ENCODE peak calls at places on chromosomes 12 and 14, in eight cellular contexts. One of them, this sample, is unnamed.

GRCh38 chr14:77707355-77707723 is 484 bp downstream of the ALKBH1 start:
- DNase-seq in activated T-cell treated with anti-CD3 and anti-CD28 coated beads for 1 hour: peak
- DNase-seq in H7: peak
- DNase-seq in frontal cortex: peak
- DNase-seq in M059J: peak
- DNase-seq in CD8-positive, alpha-beta T cell: no peak
- DNase-seq in stimulated activated CD4-positive, alpha-beta T cell treated with anti-CD3 and anti-CD28 coated beads, Interleukin-2, amount 100 ng/mL, for 24 hours: no peak
- DNase-seq in Karpas-422: peak
- DNase-seq in this sample: peak

GRCh38 chr12:116160196-116160595 is 117.3 kb downstream of the MED13L start:
- DNase-seq in activated T-cell treated with anti-CD3 and anti-CD28 coated beads for 1 hour: no peak
- DNase-seq in H7: no peak
- DNase-seq in frontal cortex: no peak
- DNase-seq in M059J: peak
- DNase-seq in CD8-positive, alpha-beta T cell: no peak
- DNase-seq in stimulated activated CD4-positive, alpha-beta T cell treated with anti-CD3 and anti-CD28 coated beads, Interleukin-2, amount 100 ng/mL, for 24 hours: no peak
- DNase-seq in Karpas-422: no peak
- DNase-seq in this sample: no peak

GRCh38 chr14:39376671-39377403 is 55.4 kb downstream of the FBXO33 start:
- DNase-seq in activated T-cell treated with anti-CD3 and anti-CD28 coated beads for 1 hour: no peak
- DNase-seq in H7: no peak
- DNase-seq in frontal cortex: no peak
- DNase-seq in M059J: peak
- DNase-seq in CD8-positive, alpha-beta T cell: no peak
- DNase-seq in stimulated activated CD4-positive, alpha-beta T cell treated with anti-CD3 and anti-CD28 coated beads, Interleukin-2, amount 100 ng/mL, for 24 hours: no peak
- DNase-seq in Karpas-422: no peak
- DNase-seq in this sample: no peak

GRCh38 chr12:52506858-52507715 is 13.1 kb downstream of the KRT5 start:
- DNase-seq in activated T-cell treated with anti-CD3 and anti-CD28 coated beads for 1 hour: no peak
- DNase-seq in H7: peak
- DNase-seq in frontal cortex: no peak
- DNase-seq in M059J: peak
- DNase-seq in CD8-positive, alpha-beta T cell: no peak
- DNase-seq in stimulated activated CD4-positive, alpha-beta T cell treated with anti-CD3 and anti-CD28 coated beads, Interleukin-2, amount 100 ng/mL, for 24 hours: no peak
- DNase-seq in Karpas-422: peak
- DNase-seq in this sample: no peak

GRCh38 chr12:62267490-62267889 is 7.3 kb downstream of the USP15 start:
- DNase-seq in activated T-cell treated with anti-CD3 and anti-CD28 coated beads for 1 hour: no peak
- DNase-seq in H7: no peak
- DNase-seq in frontal cortex: no peak
- DNase-seq in M059J: no peak
- DNase-seq in CD8-positive, alpha-beta T cell: no peak
- DNase-seq in stimulated activated CD4-positive, alpha-beta T cell treated with anti-CD3 and anti-CD28 coated beads, Interleukin-2, amount 100 ng/mL, for 24 hours: no peak
- DNase-seq in Karpas-422: no peak
- DNase-seq in this sample: no peak

GRCh38 chr12:101697197-101697929 is at the start of gene CHPT1:
- DNase-seq in activated T-cell treated with anti-CD3 and anti-CD28 coated beads for 1 hour: peak
- DNase-seq in H7: peak
- DNase-seq in frontal cortex: peak
- DNase-seq in M059J: peak
- DNase-seq in CD8-positive, alpha-beta T cell: peak
- DNase-seq in stimulated activated CD4-positive, alpha-beta T cell treated with anti-CD3 and anti-CD28 coated beads, Interleukin-2, amount 100 ng/mL, for 24 hours: peak
- DNase-seq in Karpas-422: no peak
- DNase-seq in this sample: peak

GRCh38 chr12:103647267-103647666 is 60.2 kb downstream of the STAB2 start:
- DNase-seq in activated T-cell treated with anti-CD3 and anti-CD28 coated beads for 1 hour: no peak
- DNase-seq in H7: no peak
- DNase-seq in frontal cortex: peak
- DNase-seq in M059J: peak
- DNase-seq in CD8-positive, alpha-beta T cell: no peak
- DNase-seq in stimulated activated CD4-positive, alpha-beta T cell treated with anti-CD3 and anti-CD28 coated beads, Interleukin-2, amount 100 ng/mL, for 24 hours: no peak
- DNase-seq in Karpas-422: no peak
- DNase-seq in this sample: no peak

GRCh38 chr12:95216704-95217376 is 427 bp downstream of the FGD6 start:
- DNase-seq in activated T-cell treated with anti-CD3 and anti-CD28 coated beads for 1 hour: no peak
- DNase-seq in H7: no peak
- DNase-seq in frontal cortex: no peak
- DNase-seq in M059J: peak
- DNase-seq in CD8-positive, alpha-beta T cell: no peak
- DNase-seq in stimulated activated CD4-positive, alpha-beta T cell treated with anti-CD3 and anti-CD28 coated beads, Interleukin-2, amount 100 ng/mL, for 24 hours: no peak
- DNase-seq in Karpas-422: peak
- DNase-seq in this sample: no peak

GRCh38 chr14:105860615-105861580 is 334.5 kb downstream of the TMEM121 start:
- DNase-seq in activated T-cell treated with anti-CD3 and anti-CD28 coated beads for 1 hour: no peak
- DNase-seq in H7: no peak
- DNase-seq in frontal cortex: no peak
- DNase-seq in M059J: no peak
- DNase-seq in CD8-positive, alpha-beta T cell: no peak
- DNase-seq in stimulated activated CD4-positive, alpha-beta T cell treated with anti-CD3 and anti-CD28 coated beads, Interleukin-2, amount 100 ng/mL, for 24 hours: no peak
- DNase-seq in Karpas-422: peak
- DNase-seq in this sample: no peak

GRCh38 chr12:56590237-56590830 is 39.8 kb downstream of the BAZ2A start:
- DNase-seq in activated T-cell treated with anti-CD3 and anti-CD28 coated beads for 1 hour: no peak
- DNase-seq in H7: peak
- DNase-seq in frontal cortex: no peak
- DNase-seq in M059J: peak
- DNase-seq in CD8-positive, alpha-beta T cell: no peak
- DNase-seq in stimulated activated CD4-positive, alpha-beta T cell treated with anti-CD3 and anti-CD28 coated beads, Interleukin-2, amount 100 ng/mL, for 24 hours: no peak
- DNase-seq in Karpas-422: peak
- DNase-seq in this sample: no peak

GRCh38 chr14:69685716-69686115 is 74.3 kb downstream of the SUSD6 start:
- DNase-seq in activated T-cell treated with anti-CD3 and anti-CD28 coated beads for 1 hour: no peak
- DNase-seq in H7: no peak
- DNase-seq in frontal cortex: no peak
- DNase-seq in M059J: peak
- DNase-seq in CD8-positive, alpha-beta T cell: no peak
- DNase-seq in stimulated activated CD4-positive, alpha-beta T cell treated with anti-CD3 and anti-CD28 coated beads, Interleukin-2, amount 100 ng/mL, for 24 hours: peak
- DNase-seq in Karpas-422: no peak
- DNase-seq in this sample: no peak

GRCh38 chr14:22973217-22974032 is 8.9 kb downstream of the AJUBA start:
- DNase-seq in activated T-cell treated with anti-CD3 and anti-CD28 coated beads for 1 hour: no peak
- DNase-seq in H7: peak
- DNase-seq in frontal cortex: peak
- DNase-seq in M059J: peak
- DNase-seq in CD8-positive, alpha-beta T cell: no peak
- DNase-seq in stimulated activated CD4-positive, alpha-beta T cell treated with anti-CD3 and anti-CD28 coated beads, Interleukin-2, amount 100 ng/mL, for 24 hours: peak
- DNase-seq in Karpas-422: peak
- DNase-seq in this sample: no peak

GRCh38 chr12:46237381-46238045 is 31.3 kb downstream of the SLC38A1 start:
- DNase-seq in activated T-cell treated with anti-CD3 and anti-CD28 coated beads for 1 hour: no peak
- DNase-seq in H7: no peak
- DNase-seq in frontal cortex: no peak
- DNase-seq in M059J: peak
- DNase-seq in CD8-positive, alpha-beta T cell: no peak
- DNase-seq in stimulated activated CD4-positive, alpha-beta T cell treated with anti-CD3 and anti-CD28 coated beads, Interleukin-2, amount 100 ng/mL, for 24 hours: no peak
- DNase-seq in Karpas-422: no peak
- DNase-seq in this sample: no peak

GRCh38 chr12:39505025-39505424 is 62.1 kb upstream of the KIF21A start:
- DNase-seq in activated T-cell treated with anti-CD3 and anti-CD28 coated beads for 1 hour: no peak
- DNase-seq in H7: no peak
- DNase-seq in frontal cortex: no peak
- DNase-seq in M059J: peak
- DNase-seq in CD8-positive, alpha-beta T cell: no peak
- DNase-seq in stimulated activated CD4-positive, alpha-beta T cell treated with anti-CD3 and anti-CD28 coated beads, Interleukin-2, amount 100 ng/mL, for 24 hours: no peak
- DNase-seq in Karpas-422: no peak
- DNase-seq in this sample: no peak

GRCh38 chr12:44889162-44889561 is 13.0 kb upstream of the NELL2 start:
- DNase-seq in activated T-cell treated with anti-CD3 and anti-CD28 coated beads for 1 hour: no peak
- DNase-seq in H7: no peak
- DNase-seq in frontal cortex: no peak
- DNase-seq in M059J: no peak
- DNase-seq in CD8-positive, alpha-beta T cell: no peak
- DNase-seq in stimulated activated CD4-positive, alpha-beta T cell treated with anti-CD3 and anti-CD28 coated beads, Interleukin-2, amount 100 ng/mL, for 24 hours: no peak
- DNase-seq in Karpas-422: no peak
- DNase-seq in this sample: no peak

GRCh38 chr14:36316131-36316530 is 4.3 kb downstream of the MBIP start:
- DNase-seq in activated T-cell treated with anti-CD3 and anti-CD28 coated beads for 1 hour: no peak
- DNase-seq in H7: no peak
- DNase-seq in frontal cortex: no peak
- DNase-seq in M059J: no peak
- DNase-seq in CD8-positive, alpha-beta T cell: no peak
- DNase-seq in stimulated activated CD4-positive, alpha-beta T cell treated with anti-CD3 and anti-CD28 coated beads, Interleukin-2, amount 100 ng/mL, for 24 hours: no peak
- DNase-seq in Karpas-422: no peak
- DNase-seq in this sample: no peak

GRCh38 chr12:53844989-53845836 is 93.4 kb upstream of the HOXC13 start:
- DNase-seq in activated T-cell treated with anti-CD3 and anti-CD28 coated beads for 1 hour: no peak
- DNase-seq in H7: no peak
- DNase-seq in frontal cortex: no peak
- DNase-seq in M059J: peak
- DNase-seq in CD8-positive, alpha-beta T cell: no peak
- DNase-seq in stimulated activated CD4-positive, alpha-beta T cell treated with anti-CD3 and anti-CD28 coated beads, Interleukin-2, amount 100 ng/mL, for 24 hours: no peak
- DNase-seq in Karpas-422: no peak
- DNase-seq in this sample: no peak

GRCh38 chr14:59570122-59570521 is 6.5 kb downstream of the CCDC175 start:
- DNase-seq in activated T-cell treated with anti-CD3 and anti-CD28 coated beads for 1 hour: no peak
- DNase-seq in H7: no peak
- DNase-seq in frontal cortex: no peak
- DNase-seq in M059J: peak
- DNase-seq in CD8-positive, alpha-beta T cell: no peak
- DNase-seq in stimulated activated CD4-positive, alpha-beta T cell treated with anti-CD3 and anti-CD28 coated beads, Interleukin-2, amount 100 ng/mL, for 24 hours: no peak
- DNase-seq in Karpas-422: peak
- DNase-seq in this sample: no peak

GRCh38 chr14:68377459-68377858 is 415.4 kb downstream of the ZFP36L1 start:
- DNase-seq in activated T-cell treated with anti-CD3 and anti-CD28 coated beads for 1 hour: no peak
- DNase-seq in H7: no peak
- DNase-seq in frontal cortex: no peak
- DNase-seq in M059J: no peak
- DNase-seq in CD8-positive, alpha-beta T cell: no peak
- DNase-seq in stimulated activated CD4-positive, alpha-beta T cell treated with anti-CD3 and anti-CD28 coated beads, Interleukin-2, amount 100 ng/mL, for 24 hours: no peak
- DNase-seq in Karpas-422: no peak
- DNase-seq in this sample: no peak

GRCh38 chr14:61607570-61608244 is 87.6 kb upstream of the HIF1A start:
- DNase-seq in activated T-cell treated with anti-CD3 and anti-CD28 coated beads for 1 hour: no peak
- DNase-seq in H7: no peak
- DNase-seq in frontal cortex: no peak
- DNase-seq in M059J: no peak
- DNase-seq in CD8-positive, alpha-beta T cell: no peak
- DNase-seq in stimulated activated CD4-positive, alpha-beta T cell treated with anti-CD3 and anti-CD28 coated beads, Interleukin-2, amount 100 ng/mL, for 24 hours: no peak
- DNase-seq in Karpas-422: peak
- DNase-seq in this sample: no peak

GRCh38 chr14:37116933-37117844 is 55.2 kb downstream of the SLC25A21 start:
- DNase-seq in activated T-cell treated with anti-CD3 and anti-CD28 coated beads for 1 hour: no peak
- DNase-seq in H7: no peak
- DNase-seq in frontal cortex: no peak
- DNase-seq in M059J: peak
- DNase-seq in CD8-positive, alpha-beta T cell: no peak
- DNase-seq in stimulated activated CD4-positive, alpha-beta T cell treated with anti-CD3 and anti-CD28 coated beads, Interleukin-2, amount 100 ng/mL, for 24 hours: no peak
- DNase-seq in Karpas-422: peak
- DNase-seq in this sample: no peak

GRCh38 chr12:123757555-123757954 is 4.5 kb upstream of the DNAH10 start:
- DNase-seq in activated T-cell treated with anti-CD3 and anti-CD28 coated beads for 1 hour: no peak
- DNase-seq in H7: no peak
- DNase-seq in frontal cortex: no peak
- DNase-seq in M059J: no peak
- DNase-seq in CD8-positive, alpha-beta T cell: no peak
- DNase-seq in stimulated activated CD4-positive, alpha-beta T cell treated with anti-CD3 and anti-CD28 coated beads, Interleukin-2, amount 100 ng/mL, for 24 hours: no peak
- DNase-seq in Karpas-422: no peak
- DNase-seq in this sample: no peak

GRCh38 chr12:3489057-3489456 is 1.9 kb upstream of the PRMT8 start:
- DNase-seq in activated T-cell treated with anti-CD3 and anti-CD28 coated beads for 1 hour: no peak
- DNase-seq in H7: no peak
- DNase-seq in frontal cortex: no peak
- DNase-seq in M059J: no peak
- DNase-seq in CD8-positive, alpha-beta T cell: no peak
- DNase-seq in stimulated activated CD4-positive, alpha-beta T cell treated with anti-CD3 and anti-CD28 coated beads, Interleukin-2, amount 100 ng/mL, for 24 hours: no peak
- DNase-seq in Karpas-422: no peak
- DNase-seq in this sample: no peak

GRCh38 chr14:104595116-104595675 is 9.4 kb downstream of the TMEM179 start:
- DNase-seq in activated T-cell treated with anti-CD3 and anti-CD28 coated beads for 1 hour: no peak
- DNase-seq in H7: peak
- DNase-seq in frontal cortex: no peak
- DNase-seq in M059J: no peak
- DNase-seq in CD8-positive, alpha-beta T cell: no peak
- DNase-seq in stimulated activated CD4-positive, alpha-beta T cell treated with anti-CD3 and anti-CD28 coated beads, Interleukin-2, amount 100 ng/mL, for 24 hours: no peak
- DNase-seq in Karpas-422: no peak
- DNase-seq in this sample: no peak

GRCh38 chr12:118404876-118405521 is 28.6 kb downstream of the SUDS3 start:
- DNase-seq in activated T-cell treated with anti-CD3 and anti-CD28 coated beads for 1 hour: peak
- DNase-seq in H7: peak
- DNase-seq in frontal cortex: peak
- DNase-seq in M059J: peak
- DNase-seq in CD8-positive, alpha-beta T cell: peak
- DNase-seq in stimulated activated CD4-positive, alpha-beta T cell treated with anti-CD3 and anti-CD28 coated beads, Interleukin-2, amount 100 ng/mL, for 24 hours: peak
- DNase-seq in Karpas-422: peak
- DNase-seq in this sample: peak